ENCODE peak calls at places on chromosome 18, in ten cellular contexts. K is activated T-helper 1 cell treated with Interleukin-2 at 50 U/mL for 16 hours; Q is NCI-H774; J is stimulated activated CD4-positive, alpha-beta T cell treated with anti-CD3 and anti-CD28 coated beads, Interleukin-4, amount 100 ng/mL, for 48 hours; R is stimulated activated CD8-positive, alpha-beta memory T cell treated with anti-CD3 and anti-CD28 coated beads, Interleukin-15, amount 100 ng/mL, for 24 hours; W is colonic mucosa; P is kidney tubule cell; Z is mucosa of gallbladder; M is lower leg skin; V is AG04449. D is an unnamed sample.

GRCh38 chr18:2881490-2882195 is 34.8 kb downstream of the EMILIN2 start:
- DNase-seq in W (no peak), K (no peak), R (no peak), V (peak; percentile 81), M (peak; percentile 93), Z (peak; percentile 63), Q (no peak), P (peak; percentile 96), J (no peak), D (peak; percentile 58)

GRCh38 chr18:38186491-38186890 is 620.9 kb upstream of the CELF4 start:
- DNase-seq in Z (no peak), J (no peak), M (no peak), V (no peak), P (no peak), R (no peak), W (no peak), Q (no peak), K (no peak), D (no peak)

GRCh38 chr18:23718243-23718720 is 29.0 kb downstream of the LAMA3 start:
- DNase-seq in W (no peak), R (no peak), K (no peak), Q (no peak), Z (no peak), P (no peak), V (no peak), M (peak; percentile 46), J (no peak), D (peak; percentile 51)

GRCh38 chr18:47050468-47050867 is 15.0 kb upstream of the ELOA2 start:
- DNase-seq in P (peak; percentile 51), M (no peak), J (no peak), R (no peak), W (peak; percentile 21), Q (no peak), K (no peak), Z (no peak), V (peak; percentile 17), D (peak; percentile 4)

GRCh38 chr18:160831-161570 is 2.6 kb downstream of the USP14 start:
- DNase-seq in R (no peak), J (no peak), K (no peak), Q (no peak), V (no peak), Z (no peak), M (no peak), W (no peak), P (peak; percentile 54), D (peak; percentile 34)

GRCh38 chr18:66439207-66439606 is 164.7 kb downstream of the CDH19 start:
- DNase-seq in R (no peak), Z (no peak), Q (no peak), V (no peak), M (no peak), J (no peak), P (no peak), W (no peak), K (no peak), D (no peak)

GRCh38 chr18:23154021-23154420 is 18.7 kb downstream of the CABLES1 start:
- DNase-seq in Q (no peak), R (no peak), Z (no peak), M (no peak), K (no peak), P (no peak), W (no peak), J (no peak), V (no peak), D (no peak)

GRCh38 chr18:245282-245847 is 22.5 kb downstream of the THOC1 start:
- DNase-seq in Q (no peak), K (no peak), J (no peak), M (no peak), P (no peak), Z (no peak), W (no peak), R (no peak), V (no peak), D (no peak)

GRCh38 chr18:13165636-13166423 is 52.7 kb upstream of the LDLRAD4 start:
- DNase-seq in P (no peak), V (no peak), R (no peak), W (no peak), Z (no peak), Q (no peak), K (no peak), M (no peak), J (no peak), D (peak; percentile 42)

GRCh38 chr18:10057808-10058791 is 144.3 kb downstream of the VAPA start:
- DNase-seq in K (no peak), R (no peak), V (peak; percentile 56), P (peak; percentile 34), Q (no peak), W (no peak), J (no peak), M (no peak), Z (no peak), D (no peak)

GRCh38 chr18:79682896-79683625 is 3.5 kb downstream of the CTDP1 start:
- DNase-seq in Q (no peak), R (no peak), M (peak; percentile 68), V (no peak), J (peak; percentile 72), P (no peak), Z (no peak), W (no peak), K (no peak), D (no peak)

GRCh38 chr18:36158261-36158867 is 28.7 kb downstream of the ELP2 start:
- DNase-seq in Z (no peak), R (no peak), K (no peak), J (no peak), Q (no peak), V (peak; percentile 55), W (no peak), P (peak; percentile 73), M (no peak), D (no peak)

GRCh38 chr18:32577561-32577960 is 106.9 kb upstream of the GAREM1 start:
- DNase-seq in K (no peak), P (no peak), W (no peak), J (no peak), Q (peak; percentile 52), M (no peak), R (no peak), V (no peak), Z (no peak), D (no peak)

GRCh38 chr18:36451454-36452251 is 154.1 kb downstream of the FHOD3 start:
- DNase-seq in J (no peak), K (no peak), R (no peak), Q (no peak), V (no peak), P (peak; percentile 22), Z (no peak), M (no peak), W (peak; percentile 28), D (peak; percentile 59)

GRCh38 chr18:33946322-33946721 is 278.4 kb downstream of the NOL4 start:
- DNase-seq in W (no peak), M (no peak), P (no peak), K (no peak), R (no peak), Z (no peak), J (no peak), Q (no peak), V (no peak), D (no peak)

GRCh38 chr18:45976581-45977373 is 9.6 kb upstream of the EPG5 start:
- DNase-seq in P (no peak), K (no peak), W (no peak), Z (no peak), J (no peak), V (no peak), M (no peak), Q (no peak), R (no peak), D (no peak)

GRCh38 chr18:25425030-25425429 is 73.1 kb upstream of the ZNF521 start:
- DNase-seq in J (no peak), K (no peak), Z (no peak), Q (no peak), M (no peak), V (no peak), W (no peak), P (no peak), R (no peak), D (no peak)

GRCh38 chr18:13280066-13280795 is 61.7 kb downstream of the LDLRAD4 start:
- DNase-seq in R (no peak), W (no peak), Q (no peak), K (no peak), M (peak; percentile 52), J (no peak), V (no peak), P (no peak), Z (no peak), D (no peak)

GRCh38 chr18:72376256-72376655 is 167.9 kb downstream of the CBLN2 start:
- DNase-seq in Z (no peak), M (no peak), K (no peak), V (no peak), W (no peak), Q (no peak), J (no peak), R (no peak), P (peak; percentile 17), D (no peak)

GRCh38 chr18:11669948-11670275 is 19.2 kb upstream of the GNAL start:
- DNase-seq in V (no peak), K (no peak), M (no peak), J (no peak), W (no peak), Q (no peak), P (no peak), R (no peak), Z (peak; percentile 5), D (no peak)

D was measured in trophoblast cell.